ENCODE peak calls at places on chromosomes 13 and 19, in five cellular contexts. O is mesenchymal stem cell, Q is H9, D is IMR-90, T is H1. W is an unnamed sample.
A peak's percentile ranks its signal among the peaks of the same experiment; 100 is the strongest.

GRCh38 chr13:76637651-76638111 is 248.5 kb downstream of the KCTD12 start:
- DNase-seq in O (no peak), Q (no peak), D (peak; percentile 1), T (no peak), W (no peak)

GRCh38 chr19:49106648-49107135 is 7.5 kb upstream of the LIN7B start:
- DNase-seq in O (peak; percentile 50), Q (peak; percentile 81), D (peak; percentile 45), T (peak; percentile 87), W (peak; percentile 52)

GRCh38 chr13:93450226-93450625 is 223.6 kb downstream of the GPC6 start:
- DNase-seq in O (peak; percentile 80), Q (no peak), D (peak; percentile 73), T (no peak), W (no peak)

GRCh38 chr19:55197531-55197930 is 11.8 kb downstream of the PTPRH start:
- DNase-seq in O (peak; percentile 15), Q (no peak), D (no peak), T (no peak), W (no peak)

GRCh38 chr19:54431255-54431838 is 16.1 kb downstream of the TTYH1 start:
- DNase-seq in O (no peak), Q (no peak), D (peak; percentile 28), T (no peak), W (no peak)

GRCh38 chr19:3658004-3658822 is 31.6 kb upstream of the CACTIN start:
- DNase-seq in O (no peak), Q (no peak), D (no peak), T (no peak), W (no peak)

GRCh38 chr13:110028311-110028710 is 241.9 kb upstream of the IRS2 start:
- DNase-seq in O (no peak), Q (no peak), D (no peak), T (no peak), W (no peak)

GRCh38 chr13:29594310-29594709 is 1.2 kb downstream of the SLC7A1 start:
- DNase-seq in O (peak; percentile 92), Q (no peak), D (peak; percentile 91), T (no peak), W (peak; percentile 24)

GRCh38 chr13:57629821-57630235 is 1.7 kb upstream of the PCDH17 start:
- DNase-seq in O (peak; percentile 97), Q (peak; percentile 98), D (peak; percentile 42), T (peak; percentile 97), W (peak; percentile 97)

GRCh38 chr13:112851107-112852046 is 117.6 kb upstream of the MCF2L start:
- DNase-seq in O (no peak), Q (no peak), D (no peak), T (no peak), W (no peak)

GRCh38 chr19:2503521-2504109 is 27.7 kb downstream of the GADD45B start:
- DNase-seq in O (peak; percentile 77), Q (no peak), D (peak; percentile 78), T (no peak), W (no peak)

GRCh38 chr19:2328401-2329161 is at the start of the genes LSM7 and SPPL2B:
- DNase-seq in O (peak; percentile 89), Q (peak; percentile 85), D (peak; percentile 83), T (peak; percentile 90), W (peak; percentile 89)

GRCh38 chr13:74062933-74063332 is 71.3 kb downstream of the KLF12 start:
- DNase-seq in O (peak; percentile 74), Q (no peak), D (peak; percentile 74), T (no peak), W (no peak)

GRCh38 chr19:19552811-19553210 is 14.7 kb downstream of the CILP2 start:
- DNase-seq in O (peak; percentile 39), Q (peak; percentile 84), D (no peak), T (peak; percentile 92), W (no peak)

GRCh38 chr19:30082168-30082567 is 140.1 kb downstream of the URI1 start:
- DNase-seq in O (no peak), Q (no peak), D (no peak), T (no peak), W (no peak)

GRCh38 chr13:60043262-60043661 is 120.5 kb downstream of the DIAPH3 start:
- DNase-seq in O (peak; percentile 8), Q (no peak), D (peak; percentile 4), T (no peak), W (no peak)

GRCh38 chr19:55387736-55388497 is 2.2 kb downstream of the RPL28 start:
- DNase-seq in O (no peak), Q (no peak), D (no peak), T (no peak), W (no peak)

GRCh38 chr19:54572696-54573311 is 786 bp upstream of the LILRA2 start:
- DNase-seq in O (no peak), Q (no peak), D (no peak), T (no peak), W (no peak)

GRCh38 chr19:7488736-7489353 is at the start of gene PEX11G:
- DNase-seq in O (peak; percentile 83), Q (peak; percentile 94), D (peak; percentile 81), T (peak; percentile 99), W (peak; percentile 93)

GRCh38 chr13:65600702-65601101 is 1629.4 kb downstream of the PCDH9 start:
- DNase-seq in O (peak; percentile 89), Q (no peak), D (peak; percentile 78), T (no peak), W (no peak)

GRCh38 chr19:8702350-8702749 is 3.8 kb upstream of the ACTL9 start:
- DNase-seq in O (no peak), Q (no peak), D (no peak), T (no peak), W (no peak)

GRCh38 chr19:45640849-45641273 is 1.7 kb upstream of the EML2 start:
- DNase-seq in O (no peak), Q (peak; percentile 86), D (no peak), T (peak; percentile 97), W (no peak)

GRCh38 chr19:18208098-18208951 is 4.5 kb upstream of the RAB3A start:
- DNase-seq in O (peak; percentile 63), Q (peak; percentile 72), D (peak; percentile 94), T (peak; percentile 86), W (no peak)

GRCh38 chr19:6890938-6891337 is 3.6 kb downstream of the ADGRE1 start:
- DNase-seq in O (no peak), Q (no peak), D (no peak), T (no peak), W (no peak)

GRCh38 chr19:934865-935422 is 9.1 kb downstream of the ARID3A start:
- DNase-seq in O (no peak), Q (no peak), D (peak; percentile 49), T (no peak), W (no peak)

GRCh38 chr13:52348081-52348480 is 57.9 kb downstream of the THSD1 start:
- DNase-seq in O (peak; percentile 30), Q (no peak), D (peak; percentile 88), T (no peak), W (no peak)

GRCh38 chr19:39030854-39031367 is 1.4 kb downstream of the FBXO27 start:
- DNase-seq in O (no peak), Q (no peak), D (no peak), T (no peak), W (peak; percentile 8)

GRCh38 chr19:39031368-39032163 is 783 bp downstream of the FBXO27 start:
- DNase-seq in O (peak; percentile 43), Q (peak; percentile 100), D (no peak), T (peak; percentile 99), W (peak; percentile 93)

GRCh38 chr19:39038098-39038497 is 5.7 kb upstream of the FBXO27 start:
- DNase-seq in O (peak; percentile 32), Q (peak; percentile 83), D (peak; percentile 25), T (peak; percentile 67), W (peak; percentile 49)

GRCh38 chr19:39037194-39037593 is 4.8 kb upstream of the FBXO27 start:
- DNase-seq in O (no peak), Q (no peak), D (no peak), T (no peak), W (no peak)

DNA sequence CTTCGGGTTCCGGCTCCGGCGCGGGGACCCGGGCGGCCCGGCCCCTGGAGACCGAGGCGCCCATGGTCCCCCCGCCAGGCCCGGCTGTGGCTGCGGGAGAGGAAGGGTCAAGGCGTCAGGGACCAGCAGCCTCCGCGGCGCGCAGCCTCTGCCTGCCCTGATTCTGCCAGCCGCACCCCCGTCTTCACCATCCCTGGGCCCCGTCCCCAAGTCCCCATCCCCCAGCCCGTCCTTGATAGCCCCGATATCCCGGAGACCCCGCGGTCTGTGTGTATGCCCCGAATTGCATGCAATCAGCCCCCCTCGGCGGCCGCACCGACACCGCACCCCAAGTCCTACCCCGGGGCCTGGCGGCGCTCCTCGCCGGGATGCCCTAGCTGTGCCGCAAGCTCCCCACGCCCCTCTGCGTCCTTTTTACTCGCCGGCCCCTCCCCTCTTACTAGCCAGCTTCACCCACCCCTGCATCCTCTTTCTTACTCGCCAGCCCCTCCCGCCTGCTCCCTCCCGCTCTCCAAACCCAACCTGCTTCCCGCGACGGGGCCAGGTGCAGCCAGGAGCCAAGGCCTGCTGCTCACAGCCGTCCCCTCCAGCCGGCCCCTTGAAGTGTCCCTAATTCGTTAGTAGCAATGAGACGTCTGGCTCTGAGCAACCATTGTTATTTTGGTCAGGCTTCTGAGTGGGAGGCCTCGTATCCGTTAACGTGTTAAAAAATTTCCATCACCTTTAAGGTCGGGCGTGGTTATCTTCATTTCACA is at the start of gene FBXO27:
- DNase-seq in O (no peak), Q (peak; percentile 94), D (no peak), T (peak; percentile 86), W (peak; percentile 26)
- H3K14ac ChIP-seq in O (peak within 1 kb of the TSS; percentile 93), Q (no peak within 1 kb of the TSS), D (no peak within 1 kb of the TSS), T (no peak within 1 kb of the TSS), W (peak within 1 kb of the TSS; percentile 94)

GRCh38 chr13:100527644-100528043 is 60.9 kb downstream of the GGACT start:
- DNase-seq in O (no peak), Q (no peak), D (no peak), T (no peak), W (no peak)

GRCh38 chr13:100528820-100529219 is 59.8 kb downstream of the GGACT start:
- DNase-seq in O (no peak), Q (no peak), D (no peak), T (no peak), W (no peak)

GRCh38 chr13:100528353-100528752 is 60.2 kb downstream of the GGACT start:
- DNase-seq in O (no peak), Q (no peak), D (no peak), T (no peak), W (no peak)

GRCh38 chr13:100525453-100526298 is 62.9 kb downstream of the GGACT start:
- DNase-seq in O (no peak), Q (no peak), D (no peak), T (no peak), W (no peak)

GRCh38 chr13:100526299-100527030 is 62.1 kb downstream of the GGACT start:
- DNase-seq in O (no peak), Q (no peak), D (no peak), T (no peak), W (no peak)
- H2AK5ac ChIP-seq in O (no peak overlapping the region), Q (no peak overlapping the region), D (no peak overlapping the region), T (no peak overlapping the region), W (no peak overlapping the region)

GRCh38 chr13:43304449-43304848 is 281.1 kb downstream of the DNAJC15 start:
- DNase-seq in O (no peak), Q (no peak), D (no peak), T (no peak), W (no peak)
- H3K4me1 ChIP-seq in O (peaks cover 3% of the 10 kb centered on the region), Q (no peaks in the 10 kb centered on the region), D (peaks cover 13% of the 10 kb centered on the region), T (no peaks in the 10 kb centered on the region), W (peaks cover 14% of the 10 kb centered on the region)

DNA sequence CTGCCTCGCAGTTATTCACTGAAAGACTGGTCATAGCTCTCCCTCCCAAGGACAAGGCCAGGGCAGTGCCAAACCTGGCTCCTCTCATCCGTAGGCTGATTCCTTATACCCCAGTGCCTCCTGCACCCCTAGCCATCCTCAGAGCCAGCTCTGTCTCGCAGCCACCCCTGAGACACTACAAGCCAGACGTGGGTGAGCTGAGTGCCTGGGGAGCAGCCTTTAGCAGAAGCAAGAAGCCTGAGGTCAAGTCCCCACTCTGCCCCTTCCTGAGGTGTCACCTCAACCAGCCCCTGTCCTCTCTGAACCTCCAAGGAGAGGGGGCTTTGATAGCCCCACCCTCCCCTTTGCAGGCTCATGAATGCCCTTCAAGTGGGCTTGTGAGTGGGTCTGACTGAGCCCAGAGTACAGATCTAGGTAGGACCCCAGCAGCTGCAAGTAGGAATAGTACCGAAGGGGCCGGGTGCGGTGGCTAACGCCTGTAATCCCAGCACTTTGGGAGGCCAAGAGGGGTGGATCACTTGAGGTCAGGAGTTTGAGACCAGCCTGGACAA is 14.8 kb upstream of the AKAP8L start:
- DNase-seq in O (no peak), Q (no peak), D (no peak), T (no peak), W (no peak)
- H3K14ac ChIP-seq in O (peak overlapping the region; percentile 49), Q (no peak overlapping the region), D (peak overlapping the region; percentile 47), T (no peak overlapping the region), W (no peak overlapping the region)

W was measured in neuronal stem cell.